ENCODE peak calls at places on chromosomes 4 and X, in seven cellular contexts. One of them, this sample, is unnamed.

GRCh38 chr4:128635141-128635911 is 174.2 kb upstream of the JADE1 start:
- DNase-seq in GM23248: no peak
- DNase-seq in GM23338: no peak
- DNase-seq in MM.1S: no peak
- DNase-seq in endothelial cell of umbilical vein: no peak
- DNase-seq in astrocyte: peak; percentile 96
- DNase-seq in K562: peak; percentile 73
- DNase-seq in this sample: no peak

GRCh38 chr4:89929425-89930272 is 35.0 kb downstream of the MMRN1 start:
- DNase-seq in GM23248: no peak
- DNase-seq in GM23338: no peak
- DNase-seq in MM.1S: peak; percentile 78
- DNase-seq in endothelial cell of umbilical vein: peak; percentile 50
- DNase-seq in astrocyte: no peak
- DNase-seq in K562: no peak
- DNase-seq in this sample: peak; percentile 34

GRCh38 chr4:63728480-63729177 is 680.6 kb downstream of the TECRL start:
- DNase-seq in GM23248: no peak
- DNase-seq in GM23338: peak; percentile 44
- DNase-seq in MM.1S: no peak
- DNase-seq in endothelial cell of umbilical vein: no peak
- DNase-seq in astrocyte: no peak
- DNase-seq in K562: no peak
- DNase-seq in this sample: no peak

GRCh38 chr4:27042411-27042810 is 181.8 kb downstream of the STIM2 start:
- DNase-seq in GM23248: no peak
- DNase-seq in GM23338: no peak
- DNase-seq in MM.1S: no peak
- DNase-seq in endothelial cell of umbilical vein: no peak
- DNase-seq in astrocyte: no peak
- DNase-seq in K562: no peak
- DNase-seq in this sample: no peak

GRCh38 chr4:122668241-122668640 is 47.4 kb upstream of the IL21 start:
- DNase-seq in GM23248: peak; percentile 89
- DNase-seq in GM23338: no peak
- DNase-seq in MM.1S: no peak
- DNase-seq in endothelial cell of umbilical vein: no peak
- DNase-seq in astrocyte: peak; percentile 75
- DNase-seq in K562: no peak
- DNase-seq in this sample: peak; percentile 34

GRCh38 chr4:103410401-103410800 is 212.3 kb upstream of the CENPE start:
- DNase-seq in GM23248: no peak
- DNase-seq in GM23338: no peak
- DNase-seq in MM.1S: no peak
- DNase-seq in endothelial cell of umbilical vein: no peak
- DNase-seq in astrocyte: no peak
- DNase-seq in K562: no peak
- DNase-seq in this sample: peak; percentile 35

GRCh38 chr4:145731026-145731425 is 51.1 kb downstream of the C4orf51 start:
- DNase-seq in GM23248: peak; percentile 15
- DNase-seq in GM23338: no peak
- DNase-seq in MM.1S: no peak
- DNase-seq in endothelial cell of umbilical vein: no peak
- DNase-seq in astrocyte: peak; percentile 57
- DNase-seq in K562: no peak
- DNase-seq in this sample: peak; percentile 19

GRCh38 chr4:101279377-101279871 is 67.9 kb downstream of the PPP3CA start:
- DNase-seq in GM23248: peak; percentile 97
- DNase-seq in GM23338: no peak
- DNase-seq in MM.1S: peak; percentile 28
- DNase-seq in endothelial cell of umbilical vein: peak; percentile 67
- DNase-seq in astrocyte: peak; percentile 99
- DNase-seq in K562: peak; percentile 6
- DNase-seq in this sample: no peak

GRCh38 chr4:114076865-114077264 is 97.4 kb upstream of the ARSJ start:
- DNase-seq in GM23248: peak; percentile 40
- DNase-seq in GM23338: no peak
- DNase-seq in MM.1S: no peak
- DNase-seq in endothelial cell of umbilical vein: peak; percentile 83
- DNase-seq in astrocyte: peak; percentile 68
- DNase-seq in K562: no peak
- DNase-seq in this sample: peak; percentile 53

GRCh38 chrX:44946771-44947170 is 73.8 kb downstream of the KDM6A start:
- DNase-seq in GM23248: no peak
- DNase-seq in GM23338: no peak
- DNase-seq in MM.1S: no peak
- DNase-seq in endothelial cell of umbilical vein: peak; percentile 37
- DNase-seq in astrocyte: peak; percentile 19
- DNase-seq in K562: no peak
- DNase-seq in this sample: peak; percentile 50

GRCh38 chr4:97404876-97405523 is 738.3 kb downstream of the STPG2 start:
- DNase-seq in GM23248: no peak
- DNase-seq in GM23338: no peak
- DNase-seq in MM.1S: no peak
- DNase-seq in endothelial cell of umbilical vein: no peak
- DNase-seq in astrocyte: no peak
- DNase-seq in K562: no peak
- DNase-seq in this sample: peak; percentile 64

GRCh38 chr4:190020790-190021717 is 6.0 kb downstream of the FRG2 start:
- DNase-seq in GM23248: peak; percentile 59
- DNase-seq in GM23338: peak; percentile 92
- DNase-seq in MM.1S: no peak
- DNase-seq in endothelial cell of umbilical vein: no peak
- DNase-seq in astrocyte: peak; percentile 7
- DNase-seq in K562: peak; percentile 34
- DNase-seq in this sample: peak; percentile 60
- TF ChIP-seq EZH2 in GM23248: no peak
- TF ChIP-seq EZH2 in GM23338: peak; percentile 98
- TF ChIP-seq EZH2 in MM.1S: no peak
- TF ChIP-seq EZH2 in endothelial cell of umbilical vein: peak; percentile 59
- TF ChIP-seq EZH2 in astrocyte: peak; percentile 57
- TF ChIP-seq EZH2 in K562: no peak
- TF ChIP-seq EZH2 in this sample: no peak

DNA sequence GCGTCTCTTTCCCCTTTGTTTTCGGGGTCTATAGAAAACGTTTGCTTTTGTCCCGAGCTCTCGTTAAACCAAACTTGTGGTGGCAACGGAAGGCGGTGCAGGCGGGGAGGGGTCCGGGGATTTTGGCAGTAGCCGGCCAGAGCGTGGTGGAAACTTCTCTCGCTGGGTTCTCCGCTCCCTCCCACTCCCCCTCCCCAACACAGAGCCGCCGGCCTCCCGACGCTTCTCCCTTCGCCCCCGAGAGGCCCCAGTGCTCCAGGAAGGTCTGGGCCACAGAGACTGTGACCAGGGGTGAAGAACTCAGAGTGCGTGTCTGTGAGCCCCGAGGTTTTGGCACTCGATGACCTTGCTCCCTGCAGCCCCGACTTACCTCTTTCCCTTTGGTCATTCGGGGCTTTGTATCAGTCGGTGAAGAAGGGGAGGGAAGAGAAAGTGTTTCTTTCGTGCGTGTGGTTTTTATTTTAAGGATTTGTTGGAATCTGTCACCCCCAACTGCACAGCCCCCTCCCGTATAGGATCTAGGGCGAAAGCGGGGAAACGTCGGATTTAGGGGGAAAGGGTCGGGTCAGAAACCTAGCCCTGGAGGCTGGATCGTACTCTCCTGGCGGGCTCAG is 9.0 kb upstream of the BCOR start:
- DNase-seq in GM23248: peak; percentile 17
- DNase-seq in GM23338: peak; percentile 71
- DNase-seq in MM.1S: no peak
- DNase-seq in endothelial cell of umbilical vein: no peak
- DNase-seq in astrocyte: no peak
- DNase-seq in K562: no peak
- DNase-seq in this sample: no peak
- TF ChIP-seq EZH2 in GM23248: no peak
- TF ChIP-seq EZH2 in GM23338: peak; percentile 43
- TF ChIP-seq EZH2 in MM.1S: no peak
- TF ChIP-seq EZH2 in endothelial cell of umbilical vein: no peak
- TF ChIP-seq EZH2 in astrocyte: no peak
- TF ChIP-seq EZH2 in K562: no peak
- TF ChIP-seq EZH2 in this sample: no peak

GRCh38 chr4:171813195-171813955 is at the start of gene GALNTL6:
- DNase-seq in GM23248: peak; percentile 25
- DNase-seq in GM23338: peak; percentile 48
- DNase-seq in MM.1S: no peak
- DNase-seq in endothelial cell of umbilical vein: no peak
- DNase-seq in astrocyte: peak; percentile 3
- DNase-seq in K562: no peak
- DNase-seq in this sample: no peak
- TF ChIP-seq EZH2 in GM23248: no peak
- TF ChIP-seq EZH2 in GM23338: no peak
- TF ChIP-seq EZH2 in MM.1S: no peak
- TF ChIP-seq EZH2 in endothelial cell of umbilical vein: no peak
- TF ChIP-seq EZH2 in astrocyte: no peak
- TF ChIP-seq EZH2 in K562: no peak
- TF ChIP-seq EZH2 in this sample: no peak

GRCh38 chr4:108166441-108167315 is 2.1 kb downstream of the LEF1 start:
- DNase-seq in GM23248: no peak
- DNase-seq in GM23338: peak; percentile 94
- DNase-seq in MM.1S: peak; percentile 72
- DNase-seq in endothelial cell of umbilical vein: no peak
- DNase-seq in astrocyte: peak; percentile 14
- DNase-seq in K562: peak; percentile 83
- DNase-seq in this sample: peak; percentile 16

GRCh38 chr4:108168213-108168671 is 490 bp downstream of the LEF1 start:
- DNase-seq in GM23248: peak; percentile 45
- DNase-seq in GM23338: no peak
- DNase-seq in MM.1S: peak; percentile 27
- DNase-seq in endothelial cell of umbilical vein: peak; percentile 21
- DNase-seq in astrocyte: peak; percentile 16
- DNase-seq in K562: no peak
- DNase-seq in this sample: no peak

GRCh38 chr4:108169639-108170038 is 907 bp upstream of the LEF1 start:
- DNase-seq in GM23248: no peak
- DNase-seq in GM23338: no peak
- DNase-seq in MM.1S: no peak
- DNase-seq in endothelial cell of umbilical vein: no peak
- DNase-seq in astrocyte: no peak
- DNase-seq in K562: no peak
- DNase-seq in this sample: no peak

GRCh38 chr4:108170729-108171540 is 2.2 kb upstream of the LEF1 start:
- DNase-seq in GM23248: no peak
- DNase-seq in GM23338: peak; percentile 76
- DNase-seq in MM.1S: no peak
- DNase-seq in endothelial cell of umbilical vein: peak; percentile 12
- DNase-seq in astrocyte: no peak
- DNase-seq in K562: peak; percentile 39
- DNase-seq in this sample: no peak

GRCh38 chr4:108168672-108169562 is at the start of gene LEF1:
- DNase-seq in GM23248: peak; percentile 51
- DNase-seq in GM23338: peak; percentile 84
- DNase-seq in MM.1S: peak; percentile 90
- DNase-seq in endothelial cell of umbilical vein: peak; percentile 40
- DNase-seq in astrocyte: peak; percentile 34
- DNase-seq in K562: peak; percentile 83
- DNase-seq in this sample: peak; percentile 20
- TF ChIP-seq EZH2 in GM23248: peak; percentile 90
- TF ChIP-seq EZH2 in GM23338: peak; percentile 57
- TF ChIP-seq EZH2 in MM.1S: no peak
- TF ChIP-seq EZH2 in endothelial cell of umbilical vein: peak; percentile 68
- TF ChIP-seq EZH2 in astrocyte: no peak
- TF ChIP-seq EZH2 in K562: no peak
- TF ChIP-seq EZH2 in this sample: no peak

DNA sequence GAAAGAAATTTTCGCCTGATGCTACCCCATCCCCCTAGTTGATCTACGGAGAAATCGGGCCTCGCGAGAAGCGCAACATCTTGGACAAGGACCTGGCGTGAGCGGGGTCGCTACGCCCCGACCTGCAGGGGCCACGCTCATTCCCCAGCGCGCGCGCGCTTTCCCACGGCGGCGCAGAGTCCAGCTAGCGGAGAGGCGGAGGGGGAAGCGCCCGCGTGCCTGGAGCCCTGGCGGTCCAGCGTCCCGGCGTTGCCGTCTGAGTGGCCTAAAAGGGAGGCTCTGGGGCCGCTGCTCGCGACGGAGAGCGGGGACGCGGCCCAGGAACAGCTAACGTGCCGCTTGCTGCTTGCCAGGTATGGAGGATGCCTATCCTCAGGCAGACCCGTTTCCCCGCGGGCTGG is 6.0 kb upstream of the SOX3 start:
- DNase-seq in GM23248: no peak
- DNase-seq in GM23338: peak; percentile 39
- DNase-seq in MM.1S: no peak
- DNase-seq in endothelial cell of umbilical vein: no peak
- DNase-seq in astrocyte: no peak
- DNase-seq in K562: no peak
- DNase-seq in this sample: no peak
- TF ChIP-seq EZH2 in GM23248: no peak
- TF ChIP-seq EZH2 in GM23338: peak; percentile 17
- TF ChIP-seq EZH2 in MM.1S: no peak
- TF ChIP-seq EZH2 in endothelial cell of umbilical vein: no peak
- TF ChIP-seq EZH2 in astrocyte: peak; percentile 34
- TF ChIP-seq EZH2 in K562: no peak
- TF ChIP-seq EZH2 in this sample: no peak

GRCh38 chr4:110616162-110617062 is 6.5 kb downstream of the PITX2 start:
- DNase-seq in GM23248: no peak
- DNase-seq in GM23338: peak; percentile 60
- DNase-seq in MM.1S: no peak
- DNase-seq in endothelial cell of umbilical vein: no peak
- DNase-seq in astrocyte: no peak
- DNase-seq in K562: no peak
- DNase-seq in this sample: no peak
- TF ChIP-seq EZH2 in GM23248: no peak
- TF ChIP-seq EZH2 in GM23338: peak; percentile 58
- TF ChIP-seq EZH2 in MM.1S: no peak
- TF ChIP-seq EZH2 in endothelial cell of umbilical vein: peak; percentile 92
- TF ChIP-seq EZH2 in astrocyte: peak; percentile 32
- TF ChIP-seq EZH2 in K562: no peak
- TF ChIP-seq EZH2 in this sample: no peak

GRCh38 chr4:100190643-100191600 is 654 bp upstream of the DDIT4L start:
- DNase-seq in GM23248: peak; percentile 73
- DNase-seq in GM23338: peak; percentile 49
- DNase-seq in MM.1S: no peak
- DNase-seq in endothelial cell of umbilical vein: peak; percentile 39
- DNase-seq in astrocyte: no peak
- DNase-seq in K562: no peak
- DNase-seq in this sample: no peak
- TF ChIP-seq EZH2 in GM23248: no peak
- TF ChIP-seq EZH2 in GM23338: no peak
- TF ChIP-seq EZH2 in MM.1S: no peak
- TF ChIP-seq EZH2 in endothelial cell of umbilical vein: no peak
- TF ChIP-seq EZH2 in astrocyte: no peak
- TF ChIP-seq EZH2 in K562: no peak
- TF ChIP-seq EZH2 in this sample: no peak

This sample was measured in PC-3.